ENCODE peak calls at places on chromosomes 11 and 22, in four cellular contexts. E is PC-3, Q is lung, B is GM23248. M is an unnamed sample.

GRCh38 chr11:122209619-122210377 is 93.8 kb upstream of the BLID start:
- DNase-seq in E (no peak), Q (peak), B (peak), M (peak)

GRCh38 chr22:17906978-17907730 is 117.2 kb downstream of the MICAL3 start:
- DNase-seq in E (no peak), Q (no peak), B (no peak), M (no peak)

GRCh38 chr22:29205598-29206371 is at the start of gene EMID1:
- DNase-seq in E (peak), Q (no peak), B (peak), M (no peak)

GRCh38 chr11:101096036-101096704 is 33.4 kb downstream of the PGR start:
- DNase-seq in E (peak), Q (no peak), B (peak), M (no peak)

GRCh38 chr11:57203359-57203758 is 21.6 kb downstream of the LRRC55 start:
- DNase-seq in E (no peak), Q (peak), B (peak), M (no peak)

GRCh38 chr11:10906521-10906920 is 48.7 kb upstream of the ZBED5 start:
- DNase-seq in E (peak), Q (no peak), B (peak), M (no peak)

GRCh38 chr22:48536691-48537591 is 1290.7 kb downstream of the BRD1 start:
- DNase-seq in E (no peak), Q (no peak), B (peak), M (peak)

GRCh38 chr11:109864834-109865557 is 228.2 kb upstream of the ZC3H12C start:
- DNase-seq in E (no peak), Q (no peak), B (peak), M (no peak)

GRCh38 chr11:101401245-101401644 is 182.6 kb downstream of the TRPC6 start:
- DNase-seq in E (no peak), Q (no peak), B (peak), M (no peak)

GRCh38 chr11:12150831-12151382 is 40.5 kb downstream of the MICAL2 start:
- DNase-seq in E (peak), Q (no peak), B (peak), M (peak)

GRCh38 chr22:19824197-19825015 is 30.3 kb downstream of the GNB1L start:
- DNase-seq in E (no peak), Q (no peak), B (no peak), M (no peak)

GRCh38 chr22:41799486-41800347 is 762 bp upstream of the CCDC134 start:
- DNase-seq in E (no peak), Q (peak), B (peak), M (peak)

GRCh38 chr22:37464181-37464580 is 22.0 kb downstream of the MFNG start:
- DNase-seq in E (no peak), Q (no peak), B (no peak), M (no peak)

GRCh38 chr22:27474711-27475547 is 326.6 kb downstream of the MN1 start:
- DNase-seq in E (peak), Q (no peak), B (peak), M (peak)

GRCh38 chr11:7667460-7667859 is 5.8 kb downstream of the CYB5R2 start:
- DNase-seq in E (no peak), Q (no peak), B (no peak), M (no peak)

GRCh38 chr11:12803086-12803826 is 129.0 kb downstream of the TEAD1 start:
- DNase-seq in E (peak), Q (no peak), B (peak), M (no peak)

GRCh38 chr11:17986007-17986710 is 26.7 kb downstream of the SERGEF start:
- DNase-seq in E (peak), Q (no peak), B (peak), M (no peak)

GRCh38 chr11:26229270-26229669 is 102.7 kb upstream of the ANO3 start:
- DNase-seq in E (peak), Q (no peak), B (peak), M (no peak)

GRCh38 chr22:50613291-50613981 is 12.8 kb downstream of the MAPK8IP2 start:
- DNase-seq in E (peak), Q (peak), B (no peak), M (no peak)